ENCODE peak calls at places on chromosomes 2 and 18, in six cellular contexts. One of them, this sample, is unnamed.

GRCh38 chr2:79139423-79139822 is 19.1 kb downstream of the REG1A start:
- DNase-seq in GM12878: no peak
- DNase-seq in GM12891: no peak
- DNase-seq in H1: no peak
- DNase-seq in HepG2: no peak
- DNase-seq in K562: no peak
- DNase-seq in this sample: no peak

GRCh38 chr18:3451166-3451988 is 1.4 kb downstream of the TGIF1 start:
- DNase-seq in K562: peak; percentile 97
- DNase-seq in GM12891: no peak
- DNase-seq in GM12878: no peak
- DNase-seq in H1: no peak
- DNase-seq in HepG2: peak; percentile 80
- DNase-seq in this sample: no peak

GRCh38 chr2:29834624-29835023 is 86.8 kb downstream of the ALK start:
- DNase-seq in GM12878: no peak
- DNase-seq in K562: no peak
- DNase-seq in HepG2: no peak
- DNase-seq in GM12891: no peak
- DNase-seq in H1: no peak
- DNase-seq in this sample: no peak

GRCh38 chr2:237704476-237705224 is 77.3 kb downstream of the LRRFIP1 start:
- DNase-seq in GM12878: no peak
- DNase-seq in HepG2: no peak
- DNase-seq in H1: no peak
- DNase-seq in K562: no peak
- DNase-seq in GM12891: no peak
- DNase-seq in this sample: no peak

GRCh38 chr2:68925298-68925885 is 27.3 kb downstream of the GKN2 start:
- DNase-seq in GM12891: peak; percentile 28
- DNase-seq in HepG2: peak; percentile 55
- DNase-seq in H1: no peak
- DNase-seq in K562: peak; percentile 73
- DNase-seq in GM12878: peak; percentile 12
- DNase-seq in this sample: no peak

GRCh38 chr18:76380791-76381405 is 114.1 kb downstream of the ZNF516 start:
- DNase-seq in K562: peak; percentile 53
- DNase-seq in GM12891: no peak
- DNase-seq in GM12878: no peak
- DNase-seq in HepG2: no peak
- DNase-seq in H1: peak; percentile 43
- DNase-seq in this sample: no peak

GRCh38 chr2:172513935-172514586 is 41.8 kb upstream of the PDK1 start:
- DNase-seq in H1: peak; percentile 33
- DNase-seq in HepG2: no peak
- DNase-seq in GM12891: no peak
- DNase-seq in K562: peak; percentile 38
- DNase-seq in GM12878: no peak
- DNase-seq in this sample: no peak

GRCh38 chr18:2532797-2533196 is 38.5 kb downstream of the METTL4 start:
- DNase-seq in HepG2: no peak
- DNase-seq in GM12878: no peak
- DNase-seq in GM12891: no peak
- DNase-seq in K562: no peak
- DNase-seq in H1: no peak
- DNase-seq in this sample: no peak

GRCh38 chr2:24883946-24884345 is 36.1 kb downstream of the ADCY3 start:
- DNase-seq in GM12878: no peak
- DNase-seq in K562: no peak
- DNase-seq in HepG2: no peak
- DNase-seq in H1: no peak
- DNase-seq in GM12891: no peak
- DNase-seq in this sample: no peak

GRCh38 chr2:127157651-127158460 is 50.9 kb upstream of the BIN1 start:
- DNase-seq in GM12878: no peak
- DNase-seq in H1: peak; percentile 57
- DNase-seq in HepG2: peak; percentile 20
- DNase-seq in K562: peak; percentile 22
- DNase-seq in GM12891: no peak
- DNase-seq in this sample: no peak

GRCh38 chr2:219633276-219634065 is 6.0 kb downstream of the SLC4A3 start:
- DNase-seq in HepG2: no peak
- DNase-seq in H1: no peak
- DNase-seq in GM12891: no peak
- DNase-seq in K562: no peak
- DNase-seq in GM12878: no peak
- DNase-seq in this sample: no peak

GRCh38 chr18:5628512-5629255 is 84.9 kb upstream of the EPB41L3 start:
- DNase-seq in GM12891: peak; percentile 28
- DNase-seq in GM12878: no peak
- DNase-seq in K562: no peak
- DNase-seq in H1: no peak
- DNase-seq in HepG2: no peak
- DNase-seq in this sample: peak; percentile 25

GRCh38 chr2:159742846-159743245 is 30.5 kb downstream of the MARCHF7 start:
- DNase-seq in K562: no peak
- DNase-seq in GM12891: no peak
- DNase-seq in GM12878: no peak
- DNase-seq in HepG2: no peak
- DNase-seq in H1: no peak
- DNase-seq in this sample: no peak

GRCh38 chr2:120305296-120305695 is 40.6 kb upstream of the INHBB start:
- DNase-seq in H1: no peak
- DNase-seq in K562: peak; percentile 58
- DNase-seq in GM12878: no peak
- DNase-seq in GM12891: no peak
- DNase-seq in HepG2: peak; percentile 76
- DNase-seq in this sample: no peak

GRCh38 chr2:28602751-28603639 is 107.1 kb downstream of the PLB1 start:
- DNase-seq in GM12878: no peak
- DNase-seq in HepG2: no peak
- DNase-seq in H1: no peak
- DNase-seq in GM12891: no peak
- DNase-seq in K562: no peak
- DNase-seq in this sample: no peak

GRCh38 chr2:102356741-102357140 is 1.1 kb downstream of the IL18R1 start:
- DNase-seq in GM12891: no peak
- DNase-seq in H1: no peak
- DNase-seq in GM12878: no peak
- DNase-seq in HepG2: no peak
- DNase-seq in K562: no peak
- DNase-seq in this sample: no peak

GRCh38 chr2:102358496-102358895 is 2.9 kb downstream of the IL18R1 start:
- DNase-seq in HepG2: no peak
- DNase-seq in GM12878: no peak
- DNase-seq in K562: no peak
- DNase-seq in GM12891: no peak
- DNase-seq in H1: no peak
- DNase-seq in this sample: no peak

GRCh38 chr2:102357975-102358374 is 2.4 kb downstream of the IL18R1 start:
- DNase-seq in GM12891: no peak
- DNase-seq in HepG2: no peak
- DNase-seq in K562: no peak
- DNase-seq in H1: no peak
- DNase-seq in GM12878: peak; percentile 53
- DNase-seq in this sample: no peak

GRCh38 chr2:102356381-102356712 is 751 bp downstream of the IL18R1 start:
- DNase-seq in GM12878: no peak
- DNase-seq in H1: no peak
- DNase-seq in K562: no peak
- DNase-seq in HepG2: no peak
- DNase-seq in GM12891: no peak
- DNase-seq in this sample: no peak

GRCh38 chr2:102355526-102356380 is at the start of gene IL18R1:
- DNase-seq in HepG2: peak; percentile 53
- DNase-seq in GM12891: peak; percentile 42
- DNase-seq in K562: peak; percentile 84
- DNase-seq in H1: peak; percentile 25
- DNase-seq in GM12878: peak; percentile 42
- DNase-seq in this sample: peak; percentile 40
- TF ChIP-seq POLR2AphosphoS5 in HepG2: no peak
- TF ChIP-seq POLR2AphosphoS5 in GM12891: no peak
- TF ChIP-seq POLR2AphosphoS5 in K562: no peak
- TF ChIP-seq POLR2AphosphoS5 in H1: no peak
- TF ChIP-seq POLR2AphosphoS5 in GM12878: no peak
- TF ChIP-seq POLR2AphosphoS5 in this sample: no peak

DNA sequence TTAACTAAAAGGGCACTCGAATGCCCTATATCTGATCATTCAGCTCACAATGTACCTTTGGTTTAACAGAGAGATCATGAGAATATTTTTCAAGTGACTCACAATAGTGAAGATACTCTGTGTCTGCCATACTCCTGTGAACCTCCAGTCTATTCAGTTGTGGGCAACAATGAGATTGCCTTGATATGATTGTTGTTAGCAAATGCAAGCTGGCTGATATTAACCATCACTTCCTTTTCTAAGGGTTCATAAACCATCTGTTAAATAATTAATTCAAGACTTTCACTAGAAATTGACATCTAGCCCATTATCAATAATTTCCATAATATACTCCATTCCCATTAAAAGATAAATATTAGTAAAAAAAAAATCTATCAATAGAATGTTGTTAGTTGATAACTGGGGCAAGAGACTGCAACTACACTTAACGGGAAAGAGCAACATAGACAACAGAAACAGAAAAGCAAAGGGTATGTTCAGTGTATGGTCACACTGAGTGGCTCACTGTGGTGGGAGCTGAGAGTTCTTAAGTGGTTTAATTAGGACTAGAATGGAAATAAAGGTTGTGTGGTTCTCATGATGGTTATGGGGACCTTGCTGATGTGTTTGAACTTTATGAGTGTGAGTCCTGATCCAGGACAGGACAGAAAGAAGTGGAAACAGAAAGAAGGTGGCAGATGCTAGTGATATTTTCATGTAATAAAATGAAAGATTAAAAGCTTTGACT is 11.9 kb downstream of the IL18RAP start:
- DNase-seq in H1: no peak
- DNase-seq in GM12878: peak; percentile 75
- DNase-seq in K562: no peak
- DNase-seq in GM12891: no peak
- DNase-seq in HepG2: no peak
- DNase-seq in this sample: no peak
- TF ChIP-seq TAF1 in H1: no peak
- TF ChIP-seq TAF1 in GM12878: no peak
- TF ChIP-seq TAF1 in K562: no peak
- TF ChIP-seq TAF1 in GM12891: no peak
- TF ChIP-seq TAF1 in HepG2: no peak
- TF ChIP-seq TAF1 in this sample: no peak

GRCh38 chr18:49813071-49813320 is 337 bp downstream of the ACAA2 start:
- DNase-seq in HepG2: peak; percentile 24
- DNase-seq in H1: no peak
- DNase-seq in GM12878: no peak
- DNase-seq in K562: peak; percentile 48
- DNase-seq in GM12891: no peak
- DNase-seq in this sample: peak; percentile 19

GRCh38 chr18:49811151-49811938 is 2.0 kb downstream of the ACAA2 start:
- DNase-seq in GM12891: no peak
- DNase-seq in HepG2: no peak
- DNase-seq in H1: no peak
- DNase-seq in GM12878: no peak
- DNase-seq in K562: no peak
- DNase-seq in this sample: no peak

GRCh38 chr18:49812321-49813070 is 837 bp downstream of the ACAA2 start:
- DNase-seq in H1: no peak
- DNase-seq in GM12891: no peak
- DNase-seq in K562: no peak
- DNase-seq in GM12878: no peak
- DNase-seq in HepG2: no peak
- DNase-seq in this sample: no peak

GRCh38 chr18:49814147-49814499 is 790 bp upstream of the ACAA2 start:
- DNase-seq in K562: peak; percentile 69
- DNase-seq in HepG2: peak; percentile 23
- DNase-seq in GM12891: no peak
- DNase-seq in GM12878: no peak
- DNase-seq in H1: no peak
- DNase-seq in this sample: no peak

DNA sequence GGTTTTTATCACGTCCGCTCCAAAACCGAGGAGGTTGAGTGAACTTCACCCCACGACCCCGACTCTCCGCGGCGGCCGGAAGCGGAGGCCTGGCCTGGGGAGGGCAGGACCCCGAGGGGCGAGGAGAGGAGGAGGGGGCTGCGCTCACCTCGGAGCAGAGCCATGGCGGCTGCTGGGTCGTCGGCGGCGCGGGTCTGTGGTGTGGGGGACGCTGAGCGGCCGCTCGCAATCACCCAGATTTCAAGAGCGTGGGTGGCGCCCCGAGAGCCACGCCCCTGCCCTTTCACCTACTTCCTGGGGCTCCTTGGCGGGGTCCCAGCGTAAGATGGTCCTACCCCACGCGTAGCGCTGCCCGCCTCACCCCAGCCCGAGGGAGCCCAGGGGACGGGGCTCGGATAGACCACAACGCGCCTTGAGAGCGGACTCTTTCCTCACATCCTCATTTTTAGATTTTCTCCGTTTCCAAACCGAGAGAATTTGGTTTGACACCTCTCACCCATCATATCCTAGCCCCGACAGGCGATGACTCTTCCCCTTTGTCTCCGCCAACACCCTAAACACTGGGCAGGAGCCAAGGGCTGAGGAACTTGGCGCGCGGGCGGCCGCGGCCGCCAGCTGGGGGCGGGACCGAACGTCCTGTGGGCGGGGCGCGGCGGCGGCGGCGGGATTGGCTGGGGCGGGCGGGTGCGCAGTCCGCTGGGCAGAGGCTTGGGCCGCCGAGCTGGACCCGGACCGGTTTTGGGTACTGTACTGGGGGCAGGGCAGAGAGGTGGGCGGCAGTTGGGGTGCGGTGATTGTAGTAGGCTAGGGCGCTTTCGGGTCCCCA is at the start of gene ACAA2:
- DNase-seq in GM12878: peak; percentile 69
- DNase-seq in GM12891: peak; percentile 62
- DNase-seq in K562: peak; percentile 79
- DNase-seq in HepG2: peak; percentile 63
- DNase-seq in H1: no peak
- DNase-seq in this sample: peak; percentile 50
- TF ChIP-seq POLR2A in GM12878: peak; percentile 87
- TF ChIP-seq POLR2A in GM12891: peak; percentile 44
- TF ChIP-seq POLR2A in K562: peak; percentile 72
- TF ChIP-seq POLR2A in HepG2: peak; percentile 86
- TF ChIP-seq POLR2A in H1: peak; percentile 75
- TF ChIP-seq POLR2A in this sample: peak; percentile 67

GRCh38 chr2:240821429-240821778 is 1.4 kb upstream of the KIF1A start:
- DNase-seq in H1: no peak
- DNase-seq in HepG2: no peak
- DNase-seq in GM12891: no peak
- DNase-seq in GM12878: no peak
- DNase-seq in K562: no peak
- DNase-seq in this sample: no peak

GRCh38 chr2:240819404-240820013 is 510 bp downstream of the KIF1A start:
- DNase-seq in GM12891: no peak
- DNase-seq in H1: no peak
- DNase-seq in HepG2: no peak
- DNase-seq in K562: no peak
- DNase-seq in GM12878: no peak
- DNase-seq in this sample: no peak

GRCh38 chr2:240818543-240819403 is 1.2 kb downstream of the KIF1A start:
- DNase-seq in GM12878: no peak
- DNase-seq in HepG2: no peak
- DNase-seq in K562: no peak
- DNase-seq in GM12891: no peak
- DNase-seq in H1: no peak
- DNase-seq in this sample: no peak

GRCh38 chr2:240820607-240821428 is 799 bp upstream of the KIF1A start:
- DNase-seq in K562: no peak
- DNase-seq in H1: no peak
- DNase-seq in HepG2: no peak
- DNase-seq in GM12878: no peak
- DNase-seq in GM12891: no peak
- DNase-seq in this sample: no peak

GRCh38 chr2:240820014-240820606 is at the start of gene KIF1A:
- DNase-seq in GM12878: no peak
- DNase-seq in H1: no peak
- DNase-seq in HepG2: no peak
- DNase-seq in GM12891: no peak
- DNase-seq in K562: no peak
- DNase-seq in this sample: no peak
- TF ChIP-seq POLR2AphosphoS5 in GM12878: no peak
- TF ChIP-seq POLR2AphosphoS5 in H1: peak; percentile 63
- TF ChIP-seq POLR2AphosphoS5 in HepG2: no peak
- TF ChIP-seq POLR2AphosphoS5 in GM12891: no peak
- TF ChIP-seq POLR2AphosphoS5 in K562: no peak
- TF ChIP-seq POLR2AphosphoS5 in this sample: no peak